ENCODE peak calls at places on chromosomes 4 and X, in ten cellular contexts. One of them, this sample, is unnamed.

GRCh38 chr4:75484195-75484594 is 30.0 kb downstream of the RCHY1 start:
- DNase-seq in esophagus squamous epithelium: no peak
- DNase-seq in NCI-H446 treated with DMSO at 0.1 percent for 48 hours: peak
- DNase-seq in adipocyte: no peak
- DNase-seq in NAMALWA: no peak
- DNase-seq in nephron progenitor cell: no peak
- DNase-seq in memory B cell: no peak
- DNase-seq in NCI-H2171 treated with DMSO at 0.1 percent for 48 hours: no peak
- DNase-seq in posterior vena cava: no peak
- DNase-seq in fibroblast of lung: no peak
- DNase-seq in this sample: no peak

GRCh38 chr4:83074086-83074704 is 39.2 kb downstream of the COPS4 start:
- DNase-seq in adipocyte: peak
- DNase-seq in posterior vena cava: no peak
- DNase-seq in memory B cell: peak
- DNase-seq in NCI-H446 treated with DMSO at 0.1 percent for 48 hours: peak
- DNase-seq in nephron progenitor cell: peak
- DNase-seq in fibroblast of lung: peak
- DNase-seq in esophagus squamous epithelium: no peak
- DNase-seq in NAMALWA: peak
- DNase-seq in NCI-H2171 treated with DMSO at 0.1 percent for 48 hours: peak
- DNase-seq in this sample: peak

GRCh38 chr4:972651-973424 is 531 bp downstream of the DGKQ start:
- DNase-seq in NCI-H446 treated with DMSO at 0.1 percent for 48 hours: no peak
- DNase-seq in adipocyte: peak
- DNase-seq in NCI-H2171 treated with DMSO at 0.1 percent for 48 hours: peak
- DNase-seq in memory B cell: peak
- DNase-seq in esophagus squamous epithelium: no peak
- DNase-seq in NAMALWA: peak
- DNase-seq in posterior vena cava: no peak
- DNase-seq in fibroblast of lung: no peak
- DNase-seq in nephron progenitor cell: peak
- DNase-seq in this sample: peak

GRCh38 chr4:118206627-118207026 is 146.2 kb downstream of the PRSS12 start:
- DNase-seq in adipocyte: peak
- DNase-seq in esophagus squamous epithelium: no peak
- DNase-seq in NCI-H2171 treated with DMSO at 0.1 percent for 48 hours: no peak
- DNase-seq in NCI-H446 treated with DMSO at 0.1 percent for 48 hours: no peak
- DNase-seq in posterior vena cava: no peak
- DNase-seq in memory B cell: no peak
- DNase-seq in nephron progenitor cell: no peak
- DNase-seq in NAMALWA: no peak
- DNase-seq in fibroblast of lung: peak
- DNase-seq in this sample: no peak

GRCh38 chr4:92304073-92304472 is 307 bp downstream of the GRID2 start:
- DNase-seq in esophagus squamous epithelium: no peak
- DNase-seq in adipocyte: peak
- DNase-seq in NCI-H446 treated with DMSO at 0.1 percent for 48 hours: peak
- DNase-seq in NAMALWA: no peak
- DNase-seq in posterior vena cava: no peak
- DNase-seq in fibroblast of lung: no peak
- DNase-seq in nephron progenitor cell: peak
- DNase-seq in NCI-H2171 treated with DMSO at 0.1 percent for 48 hours: no peak
- DNase-seq in memory B cell: no peak
- DNase-seq in this sample: no peak

GRCh38 chrX:46678232-46678631 is 80.7 kb downstream of the SLC9A7 start:
- DNase-seq in esophagus squamous epithelium: no peak
- DNase-seq in nephron progenitor cell: no peak
- DNase-seq in fibroblast of lung: no peak
- DNase-seq in NCI-H2171 treated with DMSO at 0.1 percent for 48 hours: no peak
- DNase-seq in NAMALWA: no peak
- DNase-seq in NCI-H446 treated with DMSO at 0.1 percent for 48 hours: no peak
- DNase-seq in adipocyte: no peak
- DNase-seq in posterior vena cava: no peak
- DNase-seq in memory B cell: no peak
- DNase-seq in this sample: no peak

GRCh38 chrX:38513087-38513742 is 48.1 kb upstream of the TSPAN7 start:
- DNase-seq in NAMALWA: no peak
- DNase-seq in NCI-H2171 treated with DMSO at 0.1 percent for 48 hours: peak
- DNase-seq in memory B cell: no peak
- DNase-seq in NCI-H446 treated with DMSO at 0.1 percent for 48 hours: no peak
- DNase-seq in esophagus squamous epithelium: no peak
- DNase-seq in adipocyte: no peak
- DNase-seq in posterior vena cava: no peak
- DNase-seq in fibroblast of lung: no peak
- DNase-seq in nephron progenitor cell: no peak
- DNase-seq in this sample: no peak

GRCh38 chrX:111581086-111581485 is 69.6 kb downstream of the SERTM2 start:
- DNase-seq in esophagus squamous epithelium: no peak
- DNase-seq in NCI-H2171 treated with DMSO at 0.1 percent for 48 hours: no peak
- DNase-seq in posterior vena cava: no peak
- DNase-seq in nephron progenitor cell: no peak
- DNase-seq in adipocyte: no peak
- DNase-seq in NCI-H446 treated with DMSO at 0.1 percent for 48 hours: no peak
- DNase-seq in fibroblast of lung: peak
- DNase-seq in NAMALWA: no peak
- DNase-seq in memory B cell: no peak
- DNase-seq in this sample: no peak

GRCh38 chr4:141686146-141686775 is 49.9 kb downstream of the IL15 start:
- DNase-seq in NCI-H2171 treated with DMSO at 0.1 percent for 48 hours: no peak
- DNase-seq in posterior vena cava: no peak
- DNase-seq in NAMALWA: no peak
- DNase-seq in adipocyte: no peak
- DNase-seq in memory B cell: no peak
- DNase-seq in nephron progenitor cell: no peak
- DNase-seq in esophagus squamous epithelium: no peak
- DNase-seq in NCI-H446 treated with DMSO at 0.1 percent for 48 hours: no peak
- DNase-seq in fibroblast of lung: peak
- DNase-seq in this sample: no peak

GRCh38 chr4:173538148-173538902 is 8.3 kb upstream of the HAND2 start:
- DNase-seq in adipocyte: peak
- DNase-seq in fibroblast of lung: no peak
- DNase-seq in NAMALWA: no peak
- DNase-seq in nephron progenitor cell: peak
- DNase-seq in NCI-H446 treated with DMSO at 0.1 percent for 48 hours: no peak
- DNase-seq in posterior vena cava: peak
- DNase-seq in esophagus squamous epithelium: no peak
- DNase-seq in NCI-H2171 treated with DMSO at 0.1 percent for 48 hours: no peak
- DNase-seq in memory B cell: no peak
- DNase-seq in this sample: no peak

GRCh38 chr4:169485791-169486742 is 126.3 kb downstream of the NEK1 start:
- DNase-seq in memory B cell: peak
- DNase-seq in esophagus squamous epithelium: no peak
- DNase-seq in posterior vena cava: no peak
- DNase-seq in NCI-H446 treated with DMSO at 0.1 percent for 48 hours: no peak
- DNase-seq in NCI-H2171 treated with DMSO at 0.1 percent for 48 hours: peak
- DNase-seq in fibroblast of lung: peak
- DNase-seq in NAMALWA: peak
- DNase-seq in nephron progenitor cell: peak
- DNase-seq in adipocyte: peak
- DNase-seq in this sample: no peak

GRCh38 chrX:153397256-153397960 is 3.7 kb downstream of the PNMA6E start:
- DNase-seq in fibroblast of lung: no peak
- DNase-seq in posterior vena cava: peak
- DNase-seq in adipocyte: no peak
- DNase-seq in NCI-H2171 treated with DMSO at 0.1 percent for 48 hours: peak
- DNase-seq in esophagus squamous epithelium: no peak
- DNase-seq in NAMALWA: no peak
- DNase-seq in memory B cell: no peak
- DNase-seq in NCI-H446 treated with DMSO at 0.1 percent for 48 hours: no peak
- DNase-seq in nephron progenitor cell: no peak
- DNase-seq in this sample: no peak

GRCh38 chr4:6783111-6783981 is 819 bp downstream of the KIAA0232 start:
- DNase-seq in adipocyte: peak
- DNase-seq in NAMALWA: peak
- DNase-seq in nephron progenitor cell: peak
- DNase-seq in NCI-H446 treated with DMSO at 0.1 percent for 48 hours: peak
- DNase-seq in esophagus squamous epithelium: no peak
- DNase-seq in NCI-H2171 treated with DMSO at 0.1 percent for 48 hours: peak
- DNase-seq in memory B cell: peak
- DNase-seq in posterior vena cava: peak
- DNase-seq in fibroblast of lung: peak
- DNase-seq in this sample: peak

GRCh38 chr4:96131186-96131585 is 291.3 kb downstream of the PDHA2 start:
- DNase-seq in NAMALWA: no peak
- DNase-seq in fibroblast of lung: peak
- DNase-seq in memory B cell: no peak
- DNase-seq in NCI-H2171 treated with DMSO at 0.1 percent for 48 hours: no peak
- DNase-seq in esophagus squamous epithelium: no peak
- DNase-seq in NCI-H446 treated with DMSO at 0.1 percent for 48 hours: no peak
- DNase-seq in adipocyte: no peak
- DNase-seq in posterior vena cava: no peak
- DNase-seq in nephron progenitor cell: no peak
- DNase-seq in this sample: no peak

This sample was measured in stimulated activated CD8-positive, alpha-beta memory T cell treated with anti-CD3 and anti-CD28 coated beads, Interleukin-12 subunit alpha, Interleukin-12 subunit beta, amount 100 ng/mL, for 1 hour.